ENCODE peak calls at places on chromosomes 11 and 22, in six cellular contexts. Y is PC-3, T is lung, O is MG63, M is T-helper 2 cell, I is occipital lobe. H is an unnamed sample.

GRCh38 chr22:30381250-30381649 is 6.0 kb downstream of the RNF215 start:
- DNase-seq in Y (no peak), T (no peak), O (no peak), M (no peak), I (no peak), H (no peak)

GRCh38 chr11:78080818-78081495 is 1.3 kb upstream of the NDUFC2 start:
- DNase-seq in Y (peak; percentile 26), T (no peak), O (no peak), M (no peak), I (no peak), H (peak; percentile 89)

GRCh38 chr11:112613051-112613972 is 347.9 kb upstream of the NCAM1 start:
- DNase-seq in Y (peak; percentile 42), T (no peak), O (peak; percentile 71), M (no peak), I (no peak), H (peak; percentile 65)

GRCh38 chr11:118497831-118498230 is 29.4 kb upstream of the TTC36 start:
- DNase-seq in Y (peak; percentile 65), T (no peak), O (no peak), M (no peak), I (no peak), H (peak; percentile 22)

GRCh38 chr11:102730036-102730815 is 5.5 kb upstream of the MMP8 start:
- DNase-seq in Y (no peak), T (no peak), O (no peak), M (no peak), I (no peak), H (peak; percentile 32)

GRCh38 chr11:131691558-131692041 is 321.2 kb downstream of the NTM start:
- DNase-seq in Y (peak; percentile 12), T (no peak), O (peak; percentile 72), M (no peak), I (no peak), H (no peak)

GRCh38 chr11:113989381-113989780 is 14.5 kb downstream of the HTR3A start:
- DNase-seq in Y (no peak), T (no peak), O (no peak), M (no peak), I (peak; percentile 5), H (no peak)

GRCh38 chr11:77172666-77172982 is 44.6 kb downstream of the MYO7A start:
- DNase-seq in Y (no peak), T (no peak), O (no peak), M (no peak), I (no peak), H (no peak)

GRCh38 chr11:31340903-31341572 is 28.5 kb downstream of the DCDC1 start:
- DNase-seq in Y (peak; percentile 50), T (no peak), O (no peak), M (no peak), I (no peak), H (peak; percentile 34)

GRCh38 chr22:18909556-18909955 is 3.4 kb downstream of the DGCR6 start:
- DNase-seq in Y (no peak), T (no peak), O (no peak), M (no peak), I (no peak), H (no peak)

GRCh38 chr11:48683226-48683720 is 194.7 kb downstream of the OR4A47 start:
- DNase-seq in Y (no peak), T (no peak), O (no peak), M (no peak), I (no peak), H (no peak)

GRCh38 chr11:17408026-17408425 is 19.6 kb upstream of the KCNJ11 start:
- DNase-seq in Y (no peak), T (no peak), O (no peak), M (no peak), I (no peak), H (no peak)

GRCh38 chr11:130413383-130414106 is 14.9 kb downstream of the ADAMTS8 start:
- DNase-seq in Y (peak; percentile 97), T (no peak), O (peak; percentile 84), M (no peak), I (peak; percentile 53), H (peak; percentile 92)

GRCh38 chr22:42801537-42802165 is 55.4 kb downstream of the ARFGAP3 start:
- DNase-seq in Y (no peak), T (no peak), O (no peak), M (no peak), I (no peak), H (no peak)

GRCh38 chr11:120746395-120746794 is 234.8 kb downstream of the GRIK4 start:
- DNase-seq in Y (no peak), T (no peak), O (no peak), M (no peak), I (no peak), H (no peak)